ENCODE peak calls at places on chromosomes 13 and 19, in seven cellular contexts. Y is HT-29; A is NCI-H748 treated with DMSO at 0.1 percent for 48 hours; F is stimulated activated CD4-positive, alpha-beta T cell treated with anti-CD3 and anti-CD28 coated beads, Interleukin-1b, Interleukin-23, amount 100 ng/mL, for 24 hours; Z is activated T-helper 1 cell treated with Interleukin-2 at 50 U/mL for 16 hours; Q is 8988T; K is hepatic stellate cell. G is an unnamed sample.

GRCh38 chr19:48745208-48745995 is 1.3 kb downstream of the IZUMO1 start:
- DNase-seq in Y (peak; percentile 84), A (peak; percentile 40), F (peak; percentile 42), Z (no peak), Q (no peak), K (peak; percentile 72), G (no peak)

GRCh38 chr13:22243519-22244197 is 572.8 kb downstream of the FGF9 start:
- DNase-seq in Y (no peak), A (peak; percentile 79), F (no peak), Z (no peak), Q (no peak), K (no peak), G (no peak)

GRCh38 chr13:94031609-94032008 is 447.9 kb downstream of the DCT start:
- DNase-seq in Y (no peak), A (no peak), F (no peak), Z (no peak), Q (no peak), K (no peak), G (no peak)

GRCh38 chr13:30681489-30682242 is 53.7 kb upstream of the ALOX5AP start:
- DNase-seq in Y (no peak), A (no peak), F (no peak), Z (no peak), Q (no peak), K (no peak), G (no peak)

GRCh38 chr13:40479196-40479845 is 187.1 kb downstream of the FOXO1 start:
- DNase-seq in Y (no peak), A (no peak), F (no peak), Z (no peak), Q (no peak), K (no peak), G (no peak)

GRCh38 chr19:13920940-13921744 is 15.1 kb downstream of the CC2D1A start:
- DNase-seq in Y (peak; percentile 48), A (no peak), F (no peak), Z (no peak), Q (no peak), K (peak; percentile 58), G (no peak)

GRCh38 chr19:52660981-52661380 is 22.8 kb upstream of the ZNF83 start:
- DNase-seq in Y (no peak), A (no peak), F (no peak), Z (no peak), Q (no peak), K (no peak), G (no peak)

GRCh38 chr19:13784731-13785452 is 10.4 kb upstream of the ZSWIM4 start:
- DNase-seq in Y (peak; percentile 62), A (no peak), F (peak; percentile 45), Z (peak; percentile 62), Q (no peak), K (peak; percentile 69), G (peak; percentile 82)

GRCh38 chr19:33868821-33869412 is 72.2 kb downstream of the KCTD15 start:
- DNase-seq in Y (no peak), A (no peak), F (no peak), Z (no peak), Q (no peak), K (peak; percentile 22), G (peak; percentile 41)

GRCh38 chr13:76837811-76838210 is 48.4 kb downstream of the KCTD12 start:
- DNase-seq in Y (no peak), A (no peak), F (no peak), Z (no peak), Q (no peak), K (no peak), G (no peak)

GRCh38 chr13:35621989-35622388 is 145.5 kb upstream of the MAB21L1 start:
- DNase-seq in Y (no peak), A (no peak), F (no peak), Z (no peak), Q (no peak), K (no peak), G (no peak)

GRCh38 chr19:44681992-44682790 is 10.9 kb downstream of the CEACAM19 start:
- DNase-seq in Y (no peak), A (no peak), F (no peak), Z (no peak), Q (no peak), K (no peak), G (no peak)

GRCh38 chr19:6095760-6096159 is 14.5 kb downstream of the RFX2 start:
- DNase-seq in Y (no peak), A (no peak), F (no peak), Z (no peak), Q (no peak), K (no peak), G (peak; percentile 51)

GRCh38 chr19:39406656-39407393 is at the start of gene ZFP36:
- DNase-seq in Y (peak; percentile 95), A (peak; percentile 79), F (peak; percentile 84), Z (peak; percentile 83), Q (peak; percentile 100), K (peak; percentile 89), G (peak; percentile 74)

GRCh38 chr13:100044936-100045335 is 44.0 kb upstream of the PCCA start:
- DNase-seq in Y (no peak), A (no peak), F (no peak), Z (no peak), Q (no peak), K (no peak), G (no peak)

GRCh38 chr13:27359203-27359821 is 65.1 kb upstream of the GTF3A start:
- DNase-seq in Y (peak; percentile 90), A (peak; percentile 84), F (peak; percentile 49), Z (peak; percentile 34), Q (peak; percentile 63), K (peak; percentile 79), G (peak; percentile 62)

GRCh38 chr13:79631260-79631659 is 150.3 kb downstream of the NDFIP2 start:
- DNase-seq in Y (peak; percentile 33), A (no peak), F (no peak), Z (no peak), Q (no peak), K (peak; percentile 1), G (peak; percentile 7)

GRCh38 chr13:97892717-97893116 is 60.8 kb upstream of the IPO5 start:
- DNase-seq in Y (no peak), A (no peak), F (no peak), Z (no peak), Q (no peak), K (no peak), G (no peak)

GRCh38 chr13:64165826-64166225 is 2750.2 kb upstream of the PCDH20 start:
- DNase-seq in Y (no peak), A (no peak), F (no peak), Z (no peak), Q (no peak), K (no peak), G (no peak)

GRCh38 chr19:7639863-7640348 is 3.0 kb downstream of the STXBP2 start:
- DNase-seq in Y (no peak), A (no peak), F (no peak), Z (no peak), Q (no peak), K (no peak), G (no peak)

GRCh38 chr13:108349269-108349668 is 79.8 kb downstream of the TNFSF13B start:
- DNase-seq in Y (no peak), A (no peak), F (no peak), Z (no peak), Q (no peak), K (no peak), G (no peak)

GRCh38 chr19:4523306-4524110 is 5.2 kb upstream of the PLIN4 start:
- DNase-seq in Y (peak; percentile 27), A (no peak), F (peak; percentile 14), Z (no peak), Q (peak; percentile 64), K (no peak), G (no peak)

GRCh38 chr19:33304760-33305647 is 2.7 kb upstream of the CEBPA start:
- DNase-seq in Y (peak; percentile 46), A (no peak), F (no peak), Z (no peak), Q (peak; percentile 37), K (peak; percentile 2), G (no peak)

GRCh38 chr19:11356676-11357550 is 1.7 kb downstream of the PLPPR2 start:
- DNase-seq in Y (no peak), A (no peak), F (no peak), Z (no peak), Q (no peak), K (no peak), G (no peak)

GRCh38 chr19:15177269-15178116 is 23.3 kb downstream of the NOTCH3 start:
- DNase-seq in Y (peak; percentile 78), A (peak; percentile 29), F (peak; percentile 74), Z (peak; percentile 72), Q (peak; percentile 56), K (peak; percentile 72), G (peak; percentile 70)

GRCh38 chr13:112448621-112449544 is 72.7 kb downstream of the SPACA7 start:
- DNase-seq in Y (no peak), A (no peak), F (no peak), Z (no peak), Q (no peak), K (no peak), G (no peak)

GRCh38 chr13:110590577-110590976 is 24.8 kb upstream of the NAXD start:
- DNase-seq in Y (peak; percentile 71), A (no peak), F (no peak), Z (no peak), Q (no peak), K (no peak), G (no peak)

GRCh38 chr19:9406798-9407352 is 28.5 kb downstream of the ZNF266 start:
- DNase-seq in Y (no peak), A (peak; percentile 49), F (peak; percentile 51), Z (no peak), Q (peak; percentile 36), K (peak; percentile 83), G (peak; percentile 82)

GRCh38 chr19:5057860-5058259 is 88.9 kb downstream of the KDM4B start:
- DNase-seq in Y (no peak), A (no peak), F (no peak), Z (no peak), Q (peak; percentile 91), K (peak; percentile 34), G (no peak)

GRCh38 chr19:40280608-40281221 is 4.4 kb downstream of the AKT2 start:
- DNase-seq in Y (peak; percentile 89), A (no peak), F (no peak), Z (no peak), Q (no peak), K (no peak), G (peak; percentile 40)

GRCh38 chr13:45040626-45041025 is 51.3 kb downstream of the GPALPP1 start:
- DNase-seq in Y (peak; percentile 36), A (no peak), F (no peak), Z (no peak), Q (no peak), K (no peak), G (no peak)

GRCh38 chr13:73602295-73602694 is 531.9 kb downstream of the KLF12 start:
- DNase-seq in Y (peak; percentile 26), A (no peak), F (no peak), Z (no peak), Q (no peak), K (no peak), G (no peak)

GRCh38 chr13:81078048-81078447 is 737.1 kb upstream of the SPRY2 start:
- DNase-seq in Y (no peak), A (no peak), F (no peak), Z (no peak), Q (no peak), K (no peak), G (no peak)

GRCh38 chr19:17616961-17617806 is 61.7 kb downstream of the COLGALT1 start:
- DNase-seq in Y (peak; percentile 4), A (no peak), F (no peak), Z (no peak), Q (no peak), K (peak; percentile 36), G (no peak)